ENCODE peak calls at places on chromosomes 3 and 15, in five cellular contexts. Y is astrocyte, Q is fibroblast of lung, J is progenitor cell of endocrine pancreas, I is glutamatergic neuron. N is an unnamed sample.

GRCh38 chr3:41574900-41575299 is 375.6 kb downstream of the CTNNB1 start:
- DNase-seq in Y (no peak), I (no peak), J (no peak), Q (no peak), N (no peak)

GRCh38 chr15:101159936-101160770 is 91.7 kb downstream of the CHSY1 start:
- DNase-seq in Y (no peak), Q (no peak), J (no peak), I (no peak), N (no peak)

GRCh38 chr15:98085003-98085639 is 124.6 kb downstream of the ARRDC4 start:
- DNase-seq in Q (peak; percentile 50), J (no peak), I (no peak), Y (peak; percentile 41), N (no peak)

GRCh38 chr3:139123377-139124095 is 78.8 kb upstream of the PRR23C start:
- DNase-seq in Q (no peak), Y (no peak), I (no peak), J (no peak), N (no peak)

GRCh38 chr3:112007641-112008040 is 8.9 kb downstream of the TAGLN3 start:
- DNase-seq in Y (no peak), Q (no peak), J (no peak), I (no peak), N (no peak)

GRCh38 chr3:130892759-130893239 is 1.1 kb upstream of the ATP2C1 start:
- DNase-seq in Y (peak; percentile 61), Q (peak; percentile 67), J (peak; percentile 21), I (peak; percentile 50), N (no peak)

GRCh38 chr3:187903697-187904096 is 158.4 kb upstream of the BCL6 start:
- DNase-seq in J (no peak), I (no peak), Q (no peak), Y (no peak), N (no peak)

GRCh38 chr3:111690242-111690641 is 95.1 kb upstream of the ZBED2 start:
- DNase-seq in I (no peak), J (no peak), Q (peak; percentile 91), Y (peak; percentile 85), N (no peak)

GRCh38 chr15:66951531-66951930 is 113.9 kb upstream of the SMAD3 start:
- DNase-seq in J (no peak), Y (no peak), Q (peak; percentile 33), I (no peak), N (no peak)

GRCh38 chr3:77039606-77040553 is at the start of gene ROBO2:
- DNase-seq in J (peak; percentile 62), Y (peak; percentile 19), Q (peak; percentile 33), I (peak; percentile 90), N (no peak)

GRCh38 chr3:16516695-16517481 is 3.4 kb upstream of the RFTN1 start:
- DNase-seq in J (no peak), Q (peak; percentile 76), I (no peak), Y (peak; percentile 66), N (no peak)

GRCh38 chr3:161035711-161036110 is 69.4 kb downstream of the B3GALNT1 start:
- DNase-seq in I (no peak), Y (peak; percentile 98), Q (peak; percentile 97), J (no peak), N (no peak)

GRCh38 chr15:100663066-100663465 is 60.7 kb downstream of the ASB7 start:
- DNase-seq in Q (peak; percentile 19), J (no peak), Y (no peak), I (peak; percentile 52), N (peak; percentile 68)

GRCh38 chr3:161551697-161552096 is 55.1 kb downstream of the OTOL1 start:
- DNase-seq in Q (no peak), I (no peak), J (no peak), Y (no peak), N (no peak)

GRCh38 chr15:39411102-39411989 is 169.5 kb upstream of the THBS1 start:
- DNase-seq in Y (peak; percentile 50), J (no peak), I (no peak), Q (peak; percentile 58), N (no peak)

GRCh38 chr3:116270053-116270452 is 175.2 kb downstream of the LSAMP start:
- DNase-seq in Y (peak; percentile 6), Q (peak; percentile 22), J (no peak), I (no peak), N (no peak)

GRCh38 chr3:169699070-169699469 is 35.6 kb upstream of the MECOM start:
- DNase-seq in Q (peak; percentile 35), J (no peak), Y (peak; percentile 26), I (no peak), N (no peak)

GRCh38 chr3:107242579-107242978 is 134.7 kb upstream of the CCDC54 start:
- DNase-seq in J (no peak), Q (no peak), I (no peak), Y (no peak), N (no peak)

GRCh38 chr3:107238787-107239186 is 138.5 kb upstream of the CCDC54 start:
- DNase-seq in Q (no peak), I (no peak), J (no peak), Y (no peak), N (no peak)

GRCh38 chr3:107240183-107241091 is 136.8 kb upstream of the CCDC54 start:
- DNase-seq in Y (peak; percentile 54), J (peak; percentile 61), I (peak; percentile 81), Q (peak; percentile 69), N (peak; percentile 39)

GRCh38 chr3:107239703-107240102 is 137.5 kb upstream of the CCDC54 start:
- DNase-seq in I (no peak), J (no peak), Y (no peak), Q (no peak), N (no peak)

GRCh38 chr3:107241217-107241616 is 136.0 kb upstream of the CCDC54 start:
- DNase-seq in Q (peak; percentile 21), I (peak; percentile 24), J (no peak), Y (no peak), N (no peak)
- TF ChIP-seq CTCF in Q (peak; percentile 21), I (no peak), J (no peak), Y (no peak), N (no peak)

GRCh38 chr3:52986938-52987337 is 58.9 kb downstream of the SFMBT1 start:
- DNase-seq in I (no peak), J (no peak), Q (peak; percentile 32), Y (peak; percentile 22), N (no peak)
- TF ChIP-seq CTCF in I (no peak), J (no peak), Q (peak; percentile 37), Y (peak; percentile 29), N (peak; percentile 40)

GRCh38 chr3:46282696-46283095 is 40.4 kb downstream of the CCR3 start:
- DNase-seq in I (no peak), Q (no peak), Y (no peak), J (no peak), N (no peak)
- TF ChIP-seq CTCF in I (no peak), Q (no peak), Y (no peak), J (no peak), N (no peak)

GRCh38 chr3:12706504-12707253 is 42.8 kb upstream of the RAF1 start:
- DNase-seq in Q (peak; percentile 68), Y (peak; percentile 65), J (peak; percentile 25), I (peak; percentile 61), N (no peak)

GRCh38 chr3:12707425-12707824 is 43.5 kb upstream of the RAF1 start:
- DNase-seq in J (no peak), Q (peak; percentile 44), I (no peak), Y (peak; percentile 13), N (no peak)

GRCh38 chr3:12710062-12710461 is 46.1 kb upstream of the RAF1 start:
- DNase-seq in I (no peak), Q (no peak), J (no peak), Y (no peak), N (no peak)

GRCh38 chr3:12709334-12709733 is 45.4 kb upstream of the RAF1 start:
- DNase-seq in Q (no peak), Y (no peak), I (no peak), J (no peak), N (no peak)

DNA sequence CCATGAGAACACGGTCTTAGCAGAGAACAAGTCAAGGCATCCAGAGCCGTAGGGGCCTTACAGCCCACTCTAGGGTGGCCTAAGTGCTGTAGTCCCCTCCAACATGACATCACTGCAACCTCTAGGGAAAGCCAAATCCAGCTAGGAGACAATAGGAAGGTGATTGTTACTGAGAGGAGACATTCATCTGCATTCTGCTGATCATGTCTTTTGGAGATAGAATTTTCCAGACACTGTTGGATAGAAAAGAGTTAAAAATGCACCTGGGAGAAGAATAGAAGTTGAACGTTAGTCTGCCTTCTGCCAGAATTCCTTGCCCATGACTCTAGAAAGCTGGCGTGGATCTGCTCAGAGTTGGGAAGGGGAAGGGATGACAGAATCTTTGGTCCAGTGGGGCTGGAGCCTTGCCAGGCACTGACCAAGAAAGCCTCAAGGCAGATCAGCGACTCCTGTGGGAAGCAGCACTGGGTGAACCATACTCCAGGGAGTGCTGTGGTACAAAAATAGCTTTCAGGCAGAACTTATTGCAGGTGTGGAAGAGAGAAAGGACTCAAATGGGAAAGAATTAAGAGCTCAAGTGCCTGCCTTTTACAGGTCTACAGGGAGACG is 44.8 kb upstream of the RAF1 start:
- DNase-seq in J (no peak), I (no peak), Y (peak; percentile 94), Q (peak; percentile 95), N (no peak)
- TF ChIP-seq CTCF in J (no peak), I (no peak), Y (peak; percentile 21), Q (peak; percentile 37), N (no peak)

GRCh38 chr3:108378153-108378951 is 82.0 kb downstream of the HHLA2 start:
- DNase-seq in J (no peak), Q (no peak), I (no peak), Y (no peak), N (no peak)
- TF ChIP-seq CTCF in J (no peak), Q (no peak), I (no peak), Y (no peak), N (no peak)

DNA sequence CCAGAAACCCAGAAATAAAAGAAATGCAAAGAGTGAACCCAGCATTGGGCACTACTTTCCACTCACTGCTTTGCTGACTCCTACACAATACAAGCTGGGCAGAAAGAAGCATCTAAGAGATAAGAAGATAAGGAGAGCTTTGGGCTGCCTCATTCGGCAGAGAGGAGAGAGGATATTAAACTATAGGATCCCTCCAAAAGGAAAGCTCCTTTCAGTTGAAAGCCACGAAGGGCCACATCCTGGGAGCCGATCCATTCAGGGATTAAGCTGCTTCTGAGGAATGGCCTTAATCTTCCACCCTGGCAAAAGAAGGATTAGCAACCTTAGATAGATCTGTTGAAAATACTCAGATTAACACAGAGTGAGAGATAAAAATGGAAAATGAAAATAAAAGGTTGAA is 274.9 kb upstream of the PPP2R3A start:
- DNase-seq in J (no peak), Q (no peak), I (no peak), Y (no peak), N (peak; percentile 55)
- TF ChIP-seq CTCF in J (no peak), Q (no peak), I (no peak), Y (no peak), N (no peak)

DNA sequence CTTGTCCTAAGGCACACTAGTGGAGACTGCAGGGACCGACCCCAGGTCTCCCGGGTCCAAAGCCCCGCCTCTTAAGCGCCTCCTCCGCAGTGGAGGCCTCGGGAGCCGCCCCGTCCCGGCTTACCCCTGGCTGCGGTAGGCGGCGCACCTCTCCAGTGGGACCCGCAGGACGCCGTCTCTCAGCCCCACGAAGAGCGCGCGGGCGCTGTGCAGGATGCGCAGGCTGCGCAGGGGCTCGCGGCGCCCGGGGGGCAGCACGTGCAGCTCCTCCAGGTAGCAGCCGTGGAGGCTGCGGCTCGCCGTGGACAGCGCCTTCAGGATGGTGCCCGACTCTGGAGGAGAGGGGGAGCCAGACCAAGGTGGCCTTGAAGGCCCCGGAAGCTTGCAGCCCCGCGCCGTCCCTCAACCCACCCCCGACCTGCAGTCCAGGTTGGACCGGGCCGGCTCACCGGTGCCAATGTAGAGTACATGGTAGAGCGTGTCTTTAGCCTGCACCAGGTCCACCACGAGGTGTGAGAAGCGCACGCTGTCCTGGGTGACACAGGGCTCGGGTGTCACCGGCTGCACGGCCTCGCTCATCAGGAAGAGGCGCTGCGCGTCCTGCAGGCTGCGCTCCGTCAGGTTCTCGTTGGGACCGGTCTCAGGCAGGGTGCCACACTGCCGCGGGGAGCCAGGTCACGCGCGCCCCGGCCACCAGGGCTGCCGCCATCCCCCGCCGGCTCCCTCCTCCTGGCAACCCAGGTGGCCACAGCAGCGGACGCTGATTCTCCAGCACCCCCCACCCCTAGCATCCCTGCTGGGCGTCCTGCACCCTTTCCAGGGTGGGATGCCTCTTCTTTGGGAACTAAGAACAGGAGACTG is 105.5 kb downstream of the SEMA5B start:
- DNase-seq in Y (no peak), J (peak; percentile 35), Q (no peak), I (no peak), N (no peak)
- TF ChIP-seq CTCF in Y (no peak), J (peak; percentile 51), Q (no peak), I (no peak), N (no peak)